ENCODE peak calls at places on chromosomes 2 and 18, in five cellular contexts. One of them, this sample, is unnamed.

GRCh38 chr2:239025951-239026461 is 178.1 kb downstream of the TWIST2 start:
- DNase-seq in DMS153: no peak
- DNase-seq in thoracic aorta: no peak
- DNase-seq in GM20000: no peak
- DNase-seq in endothelial cell of umbilical vein: no peak
- DNase-seq in this sample: no peak

GRCh38 chr2:51812138-51812866 is 780.4 kb upstream of the NRXN1 start:
- DNase-seq in DMS153: no peak
- DNase-seq in thoracic aorta: no peak
- DNase-seq in GM20000: no peak
- DNase-seq in endothelial cell of umbilical vein: peak
- DNase-seq in this sample: no peak

GRCh38 chr18:10300739-10301138 is 153.7 kb upstream of the APCDD1 start:
- DNase-seq in DMS153: no peak
- DNase-seq in thoracic aorta: no peak
- DNase-seq in GM20000: no peak
- DNase-seq in endothelial cell of umbilical vein: no peak
- DNase-seq in this sample: no peak

GRCh38 chr2:149365826-149366583 is 35.6 kb downstream of the LYPD6 start:
- DNase-seq in DMS153: peak
- DNase-seq in thoracic aorta: no peak
- DNase-seq in GM20000: no peak
- DNase-seq in endothelial cell of umbilical vein: peak
- DNase-seq in this sample: no peak

GRCh38 chr2:240915526-240916335 is 9.6 kb downstream of the CROCC2 start:
- DNase-seq in DMS153: no peak
- DNase-seq in thoracic aorta: no peak
- DNase-seq in GM20000: no peak
- DNase-seq in endothelial cell of umbilical vein: no peak
- DNase-seq in this sample: no peak

GRCh38 chr2:39225564-39225963 is 18.2 kb downstream of the CDKL4 start:
- DNase-seq in DMS153: no peak
- DNase-seq in thoracic aorta: no peak
- DNase-seq in GM20000: no peak
- DNase-seq in endothelial cell of umbilical vein: no peak
- DNase-seq in this sample: no peak

GRCh38 chr2:68216454-68217310 is 35.6 kb downstream of the PPP3R1 start:
- DNase-seq in DMS153: no peak
- DNase-seq in thoracic aorta: no peak
- DNase-seq in GM20000: no peak
- DNase-seq in endothelial cell of umbilical vein: no peak
- DNase-seq in this sample: no peak

GRCh38 chr2:160906878-160907277 is 253.3 kb upstream of the TANK start:
- DNase-seq in DMS153: no peak
- DNase-seq in thoracic aorta: no peak
- DNase-seq in GM20000: no peak
- DNase-seq in endothelial cell of umbilical vein: no peak
- DNase-seq in this sample: no peak

GRCh38 chr2:241099246-241099645 is 2.8 kb downstream of the MTERF4 start:
- DNase-seq in DMS153: no peak
- DNase-seq in thoracic aorta: no peak
- DNase-seq in GM20000: no peak
- DNase-seq in endothelial cell of umbilical vein: no peak
- DNase-seq in this sample: peak

GRCh38 chr2:232238108-232238507 is 140.4 kb upstream of the ALPP start:
- DNase-seq in DMS153: no peak
- DNase-seq in thoracic aorta: no peak
- DNase-seq in GM20000: no peak
- DNase-seq in endothelial cell of umbilical vein: peak
- DNase-seq in this sample: no peak

GRCh38 chr18:22167471-22168151 is 1.8 kb upstream of the GATA6 start:
- DNase-seq in DMS153: no peak
- DNase-seq in thoracic aorta: no peak
- DNase-seq in GM20000: no peak
- DNase-seq in endothelial cell of umbilical vein: peak
- DNase-seq in this sample: peak

GRCh38 chr2:43585708-43586107 is 10.1 kb downstream of the THADA start:
- DNase-seq in DMS153: no peak
- DNase-seq in thoracic aorta: no peak
- DNase-seq in GM20000: no peak
- DNase-seq in endothelial cell of umbilical vein: no peak
- DNase-seq in this sample: no peak

GRCh38 chr2:164023896-164024295 is 288.1 kb upstream of the FIGN start:
- DNase-seq in DMS153: no peak
- DNase-seq in thoracic aorta: no peak
- DNase-seq in GM20000: no peak
- DNase-seq in endothelial cell of umbilical vein: no peak
- DNase-seq in this sample: no peak

GRCh38 chr2:183125659-183126341 is 1.6 kb downstream of the NUP35 start:
- DNase-seq in DMS153: no peak
- DNase-seq in thoracic aorta: no peak
- DNase-seq in GM20000: no peak
- DNase-seq in endothelial cell of umbilical vein: no peak
- DNase-seq in this sample: no peak

GRCh38 chr18:73594749-73595148 is 552.9 kb downstream of the FBXO15 start:
- DNase-seq in DMS153: no peak
- DNase-seq in thoracic aorta: no peak
- DNase-seq in GM20000: no peak
- DNase-seq in endothelial cell of umbilical vein: no peak
- DNase-seq in this sample: no peak

GRCh38 chr18:34661464-34662087 is 48.5 kb upstream of the DTNA start:
- DNase-seq in DMS153: no peak
- DNase-seq in thoracic aorta: no peak
- DNase-seq in GM20000: peak
- DNase-seq in endothelial cell of umbilical vein: peak
- DNase-seq in this sample: no peak

GRCh38 chr2:127085260-127085666 is 21.7 kb downstream of the BIN1 start:
- DNase-seq in DMS153: no peak
- DNase-seq in thoracic aorta: no peak
- DNase-seq in GM20000: no peak
- DNase-seq in endothelial cell of umbilical vein: no peak
- DNase-seq in this sample: no peak

GRCh38 chr18:32086866-32087265 is 4.8 kb upstream of the RNF138 start:
- DNase-seq in DMS153: no peak
- DNase-seq in thoracic aorta: no peak
- DNase-seq in GM20000: no peak
- DNase-seq in endothelial cell of umbilical vein: no peak
- DNase-seq in this sample: no peak

GRCh38 chr2:42905341-42906114 is 113.1 kb upstream of the HAAO start:
- DNase-seq in DMS153: no peak
- DNase-seq in thoracic aorta: no peak
- DNase-seq in GM20000: no peak
- DNase-seq in endothelial cell of umbilical vein: no peak
- DNase-seq in this sample: peak

GRCh38 chr2:168519534-168520308 is 63.6 kb downstream of the CERS6 start:
- DNase-seq in DMS153: no peak
- DNase-seq in thoracic aorta: no peak
- DNase-seq in GM20000: no peak
- DNase-seq in endothelial cell of umbilical vein: peak
- DNase-seq in this sample: no peak

GRCh38 chr18:48072428-48073204 is 142.2 kb upstream of the SMAD2 start:
- DNase-seq in DMS153: no peak
- DNase-seq in thoracic aorta: no peak
- DNase-seq in GM20000: no peak
- DNase-seq in endothelial cell of umbilical vein: no peak
- DNase-seq in this sample: no peak

This sample was measured in ascending aorta.